ENCODE peak calls at places on chromosome 16, in four cellular contexts. X is body of pancreas, Y is endodermal cell, V is fibroblast of lung. G is an unnamed sample.

GRCh38 chr16:67563708-67564468 is 1.6 kb downstream of the CTCF start:
- DNase-seq in X (peak; percentile 76), Y (no peak), V (peak; percentile 93), G (peak; percentile 23)

GRCh38 chr16:57982345-57982744 is 11.4 kb upstream of the CNGB1 start:
- DNase-seq in X (no peak), Y (no peak), V (no peak), G (no peak)

GRCh38 chr16:27242868-27243590 is 25.5 kb downstream of the NSMCE1 start:
- DNase-seq in X (no peak), Y (peak; percentile 53), V (peak; percentile 98), G (peak; percentile 92)

GRCh38 chr16:19601083-19601976 is 45.8 kb downstream of the VPS35L start:
- DNase-seq in X (peak; percentile 25), Y (peak; percentile 78), V (peak; percentile 59), G (no peak)

GRCh38 chr16:15482068-15482747 is 47.8 kb downstream of the BMERB1 start:
- DNase-seq in X (peak; percentile 92), Y (peak; percentile 90), V (peak; percentile 92), G (peak; percentile 23)

GRCh38 chr16:89195521-89196171 is 4.7 kb downstream of the SLC22A31 start:
- DNase-seq in X (no peak), Y (peak; percentile 50), V (no peak), G (no peak)

GRCh38 chr16:88049561-88050545 is 98.6 kb downstream of the BANP start:
- DNase-seq in X (no peak), Y (no peak), V (no peak), G (no peak)

GRCh38 chr16:12340151-12340733 is 363.7 kb downstream of the SNX29 start:
- DNase-seq in X (peak; percentile 59), Y (peak; percentile 90), V (peak; percentile 20), G (no peak)

GRCh38 chr16:56965939-56966515 is 4.3 kb downstream of the CETP start:
- DNase-seq in X (no peak), Y (no peak), V (no peak), G (no peak)

GRCh38 chr16:80803341-80804060 is 897 bp downstream of the CDYL2 start:
- DNase-seq in X (peak; percentile 27), Y (peak; percentile 81), V (peak; percentile 11), G (no peak)

GRCh38 chr16:80804451-80805383 is at the start of gene CDYL2:
- DNase-seq in X (peak; percentile 50), Y (peak; percentile 64), V (peak; percentile 19), G (no peak)

GRCh38 chr16:80802129-80802528 is 2.3 kb downstream of the CDYL2 start:
- DNase-seq in X (no peak), Y (no peak), V (no peak), G (no peak)

GRCh38 chr16:80804061-80804450 is 342 bp downstream of the CDYL2 start:
- DNase-seq in X (peak; percentile 49), Y (peak; percentile 75), V (peak; percentile 67), G (no peak)

GRCh38 chr16:80802902-80803301 is 1.5 kb downstream of the CDYL2 start:
- DNase-seq in X (no peak), Y (peak; percentile 42), V (no peak), G (no peak)
- H3K4me3 ChIP-seq in X (no peak overlapping the region), Y (peak overlapping the region; percentile 49), V (no peak overlapping the region), G (peak overlapping the region; percentile 68)

GRCh38 chr16:9183682-9184353 is 92.4 kb downstream of the HAPSTR1 start:
- DNase-seq in X (no peak), Y (peak; percentile 57), V (no peak), G (no peak)

GRCh38 chr16:9186061-9186460 is 94.6 kb downstream of the HAPSTR1 start:
- DNase-seq in X (no peak), Y (no peak), V (no peak), G (no peak)

GRCh38 chr16:9185396-9185795 is 94.0 kb downstream of the HAPSTR1 start:
- DNase-seq in X (no peak), Y (no peak), V (no peak), G (no peak)

DNA sequence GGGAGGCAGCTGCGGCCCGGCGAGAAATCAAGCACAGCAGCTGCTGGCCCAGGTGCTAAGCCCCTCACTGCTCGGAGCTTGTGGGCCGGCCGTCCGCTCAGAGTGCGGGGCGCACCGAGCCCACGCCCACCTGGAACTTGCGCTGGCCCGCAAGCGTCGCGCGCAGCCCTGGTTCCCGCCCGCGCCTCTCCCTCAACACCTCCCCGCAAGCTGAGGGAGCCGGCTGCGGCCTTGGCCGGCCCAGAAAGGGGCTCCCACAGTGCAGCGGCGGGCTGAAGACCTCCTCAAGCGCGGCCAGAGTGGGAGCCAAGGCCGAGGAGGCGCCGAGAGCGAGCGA is 92.9 kb downstream of the HAPSTR1 start:
- DNase-seq in X (no peak), Y (no peak), V (no peak), G (no peak)
- H3K4me3 ChIP-seq in X (no peak overlapping the region), Y (no peak overlapping the region), V (no peak overlapping the region), G (no peak overlapping the region)

GRCh38 chr16:1614226-1615102 is 2.3 kb downstream of the CRAMP1 start:
- DNase-seq in X (peak; percentile 25), Y (peak; percentile 68), V (peak; percentile 28), G (no peak)

GRCh38 chr16:1613728-1614225 is 1.6 kb downstream of the CRAMP1 start:
- DNase-seq in X (peak; percentile 24), Y (peak; percentile 61), V (no peak), G (no peak)

GRCh38 chr16:1613240-1613639 is 1.1 kb downstream of the CRAMP1 start:
- DNase-seq in X (no peak), Y (no peak), V (no peak), G (no peak)

GRCh38 chr16:1612320-1613111 is at the start of gene CRAMP1:
- DNase-seq in X (no peak), Y (peak; percentile 65), V (no peak), G (no peak)

DNA sequence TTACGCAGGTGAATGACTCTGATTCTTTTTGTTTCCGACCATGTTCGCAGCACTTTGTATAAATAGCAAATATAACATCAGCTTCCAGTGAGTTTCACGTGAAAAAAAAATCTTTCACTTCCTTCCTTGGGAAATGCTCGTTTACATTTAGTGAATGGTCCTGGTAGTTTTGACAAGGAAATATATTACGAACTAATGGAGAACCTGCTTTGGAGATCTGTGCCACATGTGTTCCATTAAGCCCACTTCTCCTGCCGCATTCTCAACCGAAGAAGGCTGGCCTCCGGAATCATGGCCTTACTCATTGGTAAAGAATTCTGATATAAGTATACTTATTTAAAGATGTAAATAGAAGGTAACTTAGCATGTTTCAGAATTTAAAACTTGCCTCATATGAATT is 3.6 kb downstream of the CRAMP1 start:
- DNase-seq in X (no peak), Y (no peak), V (peak; percentile 11), G (no peak)
- H3K4me3 ChIP-seq in X (no peak overlapping the region), Y (peak overlapping the region; percentile 83), V (peak overlapping the region; percentile 64), G (peak overlapping the region; percentile 68)

GRCh38 chr16:383326-384020 is 1.7 kb upstream of the PGAP6 start:
- DNase-seq in X (peak; percentile 86), Y (peak; percentile 93), V (no peak), G (no peak)
- H3K4me3 ChIP-seq in X (no peak overlapping the region), Y (peak overlapping the region; percentile 81), V (no peak overlapping the region), G (peak overlapping the region; percentile 65)

DNA sequence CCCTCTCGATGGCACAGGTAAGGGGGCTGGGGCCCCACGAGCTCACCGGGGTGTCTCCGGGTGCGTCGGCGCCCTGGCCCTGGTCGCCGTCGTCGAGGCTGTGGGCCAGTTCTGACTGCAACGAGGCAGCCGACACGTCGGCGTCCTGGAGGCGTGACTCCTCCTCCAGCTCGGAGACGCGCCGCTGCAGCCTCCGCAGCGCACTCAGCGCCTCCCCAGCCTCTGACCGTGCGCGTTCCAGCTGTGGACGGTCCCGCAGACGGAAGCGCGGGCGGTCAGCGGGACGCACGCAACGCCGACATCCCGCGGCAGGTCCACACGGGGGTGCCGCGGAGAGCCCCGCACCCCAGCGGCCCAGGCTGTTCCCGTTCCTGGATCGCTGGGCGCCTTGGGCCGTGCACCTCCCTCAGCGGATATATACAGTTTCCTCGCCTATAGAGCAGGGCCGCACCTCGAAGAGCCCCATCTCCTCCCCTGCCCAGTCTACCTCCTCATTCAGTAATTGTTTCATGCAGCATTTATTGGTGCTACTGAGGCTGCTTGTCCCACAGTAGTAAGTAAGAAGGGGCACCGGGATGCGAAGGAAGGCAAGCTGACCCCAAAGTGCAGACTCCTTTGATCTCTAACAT is 5.8 kb downstream of the THOC6 start:
- DNase-seq in X (no peak), Y (peak; percentile 50), V (no peak), G (no peak)
- H3K4me3 ChIP-seq in X (no peak overlapping the region), Y (no peak overlapping the region), V (no peak overlapping the region), G (no peak overlapping the region)

GRCh38 chr16:31131416-31131815 is 4.1 kb downstream of the PRSS8 start:
- DNase-seq in X (no peak), Y (no peak), V (no peak), G (no peak)
- H3K4me3 ChIP-seq in X (no peak overlapping the region), Y (no peak overlapping the region), V (no peak overlapping the region), G (no peak overlapping the region)

DNA sequence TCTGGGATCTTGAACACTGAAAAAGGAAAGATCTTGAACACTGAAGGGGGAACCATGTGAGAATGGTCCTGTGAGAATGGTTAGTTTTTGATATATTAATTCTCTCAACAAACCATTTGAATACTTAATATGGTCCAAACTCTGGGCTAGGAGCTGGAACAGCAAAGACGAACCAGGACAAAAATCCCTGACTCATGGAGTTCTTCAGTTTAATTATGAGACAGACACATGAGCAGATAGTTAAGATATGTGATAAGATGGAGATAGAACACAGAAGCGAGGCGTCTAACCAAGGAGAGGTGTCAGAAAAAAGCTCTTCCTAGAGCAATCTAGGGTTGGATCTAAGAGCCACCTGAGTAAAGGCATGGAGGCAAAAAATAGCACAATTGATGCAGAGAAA is 1.6 kb downstream of the CKLF start:
- DNase-seq in X (no peak), Y (no peak), V (no peak), G (no peak)
- H3K4me3 ChIP-seq in X (no peak overlapping the region), Y (peak overlapping the region; percentile 82), V (no peak overlapping the region), G (peak overlapping the region; percentile 0)